ENCODE peak calls at places on chromosomes 1 and 21, in nine cellular contexts. W is AG04450; C is RWPE1; Y is activated CD8-positive, alpha-beta memory T cell treated with anti-CD3 and anti-CD28 coated beads for 1 hour; J is NCI-H1436; U is activated naive CD8-positive, alpha-beta T cell treated with anti-CD3 and anti-CD28 coated beads, Interleukin-2, amount 50 U/mL, for 24 hours; B is CD4-positive, alpha-beta T cell; X is T-helper 9 cell; N is A549. A is an unnamed sample.

GRCh38 chr1:15002325-15002724 is 151.2 kb upstream of the TMEM51 start:
- DNase-seq in W (no peak), X (no peak), C (no peak), J (no peak), Y (no peak), B (no peak), U (no peak), N (no peak), A (no peak)

GRCh38 chr1:47436979-47437517 is 796 bp upstream of the FOXD2 start:
- DNase-seq in N (no peak), X (no peak), C (peak), Y (no peak), U (no peak), B (no peak), W (no peak), J (no peak), A (no peak)

GRCh38 chr1:25927541-25928265 is 21.5 kb upstream of the STMN1 start:
- DNase-seq in X (no peak), Y (no peak), N (no peak), J (peak), W (no peak), C (no peak), U (no peak), B (no peak), A (no peak)

GRCh38 chr1:218353656-218354055 is 8.5 kb downstream of the TGFB2 start:
- DNase-seq in X (no peak), C (no peak), B (no peak), U (no peak), N (no peak), Y (no peak), J (no peak), W (no peak), A (no peak)

GRCh38 chr1:117370071-117370470 is 2.8 kb downstream of the MAN1A2 start:
- DNase-seq in N (no peak), U (no peak), X (no peak), C (no peak), Y (no peak), B (no peak), J (no peak), W (no peak), A (no peak)

GRCh38 chr1:27872802-27873665 is 690 bp downstream of the THEMIS2 start:
- DNase-seq in C (no peak), Y (no peak), N (no peak), W (no peak), B (peak), U (peak), J (no peak), X (no peak), A (no peak)

GRCh38 chr1:87588445-87588844 is 259.8 kb downstream of the LMO4 start:
- DNase-seq in W (peak), Y (no peak), J (no peak), B (no peak), N (no peak), U (no peak), C (no peak), X (no peak), A (no peak)

GRCh38 chr21:46181953-46182547 is 2.2 kb downstream of the SPATC1L start:
- DNase-seq in N (no peak), C (no peak), X (no peak), Y (no peak), B (no peak), J (no peak), W (no peak), U (no peak), A (no peak)

GRCh38 chr1:114490235-114490634 is 20.8 kb downstream of the TRIM33 start:
- DNase-seq in X (no peak), C (no peak), B (no peak), J (no peak), U (no peak), W (no peak), Y (no peak), N (no peak), A (no peak)

GRCh38 chr1:34929497-34929852 is at the start of gene DLGAP3:
- DNase-seq in W (no peak), Y (no peak), B (no peak), N (no peak), J (peak), C (no peak), U (no peak), X (no peak), A (no peak)

GRCh38 chr1:12121212-12122000 is 45.4 kb upstream of the TNFRSF1B start:
- DNase-seq in X (no peak), N (no peak), B (no peak), Y (no peak), J (no peak), W (peak), U (no peak), C (no peak), A (peak)

GRCh38 chr1:154158307-154159125 is 3.6 kb upstream of the NUP210L start:
- DNase-seq in Y (no peak), C (no peak), B (no peak), N (no peak), W (no peak), U (no peak), J (no peak), X (no peak), A (no peak)

GRCh38 chr21:44092201-44092600 is 15.0 kb upstream of the PWP2 start:
- DNase-seq in W (no peak), U (no peak), Y (no peak), N (no peak), C (no peak), J (no peak), X (no peak), B (no peak), A (no peak)

GRCh38 chr1:207397525-207397926 is 56.6 kb upstream of the CR2 start:
- DNase-seq in W (no peak), Y (no peak), B (no peak), C (no peak), N (no peak), J (no peak), U (no peak), X (no peak), A (no peak)

GRCh38 chr1:225543350-225543749 is 109.6 kb downstream of the ENAH start:
- DNase-seq in B (no peak), N (no peak), Y (no peak), C (no peak), X (no peak), U (no peak), J (no peak), W (no peak), A (no peak)

GRCh38 chr1:25711555-25712298 is 88.3 kb upstream of the SELENON start:
- DNase-seq in B (peak), C (no peak), J (no peak), U (peak), X (peak), N (no peak), W (peak), Y (peak), A (no peak)

GRCh38 chr1:186864296-186864695 is 35.5 kb downstream of the PLA2G4A start:
- DNase-seq in Y (no peak), N (no peak), W (no peak), J (no peak), B (no peak), X (no peak), U (no peak), C (no peak), A (peak)

GRCh38 chr1:31575373-31576140 is 758 bp upstream of the TINAGL1 start:
- DNase-seq in W (no peak), X (no peak), B (no peak), N (no peak), Y (no peak), J (no peak), U (no peak), C (peak), A (no peak)

GRCh38 chr1:33306561-33307493 is 14.1 kb downstream of the A3GALT2 start:
- DNase-seq in N (no peak), X (no peak), B (no peak), Y (no peak), W (no peak), U (no peak), C (no peak), J (no peak), A (no peak)

GRCh38 chr21:33836408-33836807 is 79.2 kb downstream of the ATP5PO start:
- DNase-seq in B (no peak), U (no peak), J (no peak), Y (no peak), W (no peak), X (no peak), C (no peak), N (no peak), A (no peak)

GRCh38 chr1:29259802-29260441 is 23.6 kb downstream of the PTPRU start:
- DNase-seq in B (peak), X (no peak), Y (peak), W (no peak), C (peak), U (peak), J (no peak), N (no peak), A (no peak)